ENCODE peak calls at places on chromosomes 11 and 22, in seven cellular contexts. E, H, L, D, J, Q and W are unnamed samples.

GRCh38 chr11:74839971-74840370 is 91.3 kb downstream of the RNF169 start:
- DNase-seq in D (no peak), E (no peak), L (peak), Q (no peak), H (no peak), J (peak), W (no peak)

GRCh38 chr22:42967933-42968332 is 47.0 kb downstream of the PACSIN2 start:
- DNase-seq in Q (no peak), D (peak), J (no peak), H (no peak), L (no peak), E (no peak), W (peak)

GRCh38 chr11:15957234-15957633 is 399.1 kb downstream of the SOX6 start:
- DNase-seq in E (no peak), L (no peak), H (no peak), J (no peak), D (no peak), Q (no peak), W (no peak)

GRCh38 chr11:119832132-119832531 is 103.1 kb upstream of the NECTIN1 start:
- DNase-seq in Q (no peak), H (no peak), J (no peak), L (no peak), E (no peak), D (no peak), W (no peak)

GRCh38 chr11:70853103-70853830 is 399.1 kb downstream of the SHANK2 start:
- DNase-seq in H (no peak), L (no peak), Q (no peak), D (no peak), J (no peak), E (no peak), W (no peak)

GRCh38 chr22:50031189-50032091 is 18.9 kb upstream of the IL17REL start:
- DNase-seq in H (no peak), E (no peak), D (no peak), Q (no peak), J (no peak), L (no peak), W (peak)

GRCh38 chr11:23288001-23288783 is 427.9 kb upstream of the CCDC179 start:
- DNase-seq in H (peak), E (no peak), J (peak), Q (no peak), L (no peak), D (no peak), W (no peak)

GRCh38 chr22:42179616-42180015 is 49.0 kb upstream of the CYP2D6 start:
- DNase-seq in D (no peak), H (peak), Q (no peak), L (no peak), J (peak), E (no peak), W (no peak)

GRCh38 chr22:45961679-45962430 is 15.1 kb downstream of the WNT7B start:
- DNase-seq in E (no peak), J (no peak), H (no peak), Q (no peak), L (no peak), D (no peak), W (no peak)

GRCh38 chr11:57297221-57297620 is 27.5 kb downstream of the TNKS1BP1 start:
- DNase-seq in H (no peak), E (no peak), L (no peak), J (no peak), Q (no peak), D (no peak), W (no peak)

GRCh38 chr22:48222742-48223487 is 1460.5 kb downstream of the TBC1D22A start:
- DNase-seq in D (no peak), Q (no peak), L (no peak), J (no peak), E (no peak), H (no peak), W (no peak)

GRCh38 chr11:45650166-45651095 is 15.0 kb downstream of the CHST1 start:
- DNase-seq in E (no peak), Q (no peak), J (no peak), D (no peak), H (no peak), L (no peak), W (no peak)

GRCh38 chr22:17846326-17846992 is 72.2 kb upstream of the BID start:
- DNase-seq in Q (no peak), H (peak), L (no peak), D (no peak), J (no peak), E (no peak), W (no peak)

GRCh38 chr11:124069429-124070401 is 28.6 kb upstream of the OR10G7 start:
- DNase-seq in Q (no peak), H (peak), D (no peak), J (peak), L (peak), E (peak), W (peak)

GRCh38 chr22:20243545-20244249 is 24.4 kb downstream of the RTN4R start:
- DNase-seq in J (peak), Q (peak), E (peak), L (peak), H (peak), D (no peak), W (peak)

GRCh38 chr11:116312560-116313340 is 460.0 kb downstream of the BUD13 start:
- DNase-seq in E (no peak), H (peak), D (peak), Q (peak), L (peak), J (peak), W (peak)

GRCh38 chr11:126790550-126790981 is 210.0 kb downstream of the KIRREL3 start:
- DNase-seq in H (peak), J (peak), L (peak), E (peak), D (no peak), Q (no peak), W (no peak)

GRCh38 chr22:39454385-39454871 is 2.4 kb upstream of the MGAT3 start:
- DNase-seq in J (peak), E (peak), D (no peak), L (no peak), H (no peak), Q (no peak), W (no peak)

GRCh38 chr22:28232231-28232630 is 313.2 kb upstream of the PITPNB start:
- DNase-seq in D (no peak), Q (no peak), H (no peak), J (no peak), E (no peak), L (no peak), W (no peak)

GRCh38 chr11:70594031-70594430 is 195.7 kb downstream of the CTTN start:
- DNase-seq in J (peak), L (no peak), H (no peak), E (no peak), Q (no peak), D (no peak), W (no peak)

GRCh38 chr11:36155770-36156485 is 133.3 kb downstream of the COMMD9 start:
- DNase-seq in Q (no peak), J (no peak), E (no peak), D (no peak), H (peak), L (peak), W (no peak)

GRCh38 chr11:129950319-129951034 is 52.2 kb downstream of the PRDM10 start:
- DNase-seq in J (peak), Q (no peak), E (no peak), H (peak), L (peak), D (no peak), W (peak)